ENCODE peak calls at places on chromosomes 12 and 14, in seven cellular contexts. B is testis, R is fibroblast of lung, N is cardiac muscle cell, L is stomach, D is A549, W is HCT116. E is an unnamed sample.

GRCh38 chr14:53929871-53930685 is 26.5 kb downstream of the BMP4 start:
- DNase-seq in B (no peak), R (no peak), N (peak; percentile 42), L (no peak), D (peak; percentile 22), W (peak; percentile 37), E (no peak)

GRCh38 chr12:63151061-63151897 is at the start of gene AVPR1A:
- DNase-seq in B (peak; percentile 18), R (no peak), N (peak; percentile 25), L (no peak), D (peak; percentile 33), W (no peak), E (no peak)

GRCh38 chr12:12481636-12482035 is 81.0 kb downstream of the DUSP16 start:
- DNase-seq in B (no peak), R (no peak), N (no peak), L (no peak), D (no peak), W (no peak), E (no peak)

GRCh38 chr12:40953076-40953475 is 235.0 kb upstream of the PDZRN4 start:
- DNase-seq in B (no peak), R (no peak), N (no peak), L (no peak), D (no peak), W (no peak), E (no peak)

GRCh38 chr12:117127933-117128823 is 29.0 kb upstream of the TESC start:
- DNase-seq in B (no peak), R (peak; percentile 26), N (peak; percentile 35), L (no peak), D (no peak), W (no peak), E (no peak)

GRCh38 chr12:5348491-5348890 is 83.4 kb upstream of the NTF3 start:
- DNase-seq in B (no peak), R (no peak), N (peak; percentile 26), L (no peak), D (no peak), W (no peak), E (no peak)

GRCh38 chr14:55025948-55026347 is 951 bp downstream of the WDHD1 start:
- DNase-seq in B (no peak), R (no peak), N (no peak), L (no peak), D (no peak), W (no peak), E (no peak)

GRCh38 chr12:122067966-122068365 is 10.6 kb upstream of the MLXIP start:
- DNase-seq in B (peak; percentile 81), R (peak; percentile 93), N (no peak), L (peak; percentile 58), D (no peak), W (no peak), E (peak; percentile 73)

GRCh38 chr14:68969278-68969677 is 9.8 kb downstream of the ACTN1 start:
- DNase-seq in B (no peak), R (no peak), N (no peak), L (no peak), D (no peak), W (no peak), E (no peak)

GRCh38 chr12:127628655-127629054 is 638.3 kb upstream of the TMEM132C start:
- DNase-seq in B (no peak), R (peak; percentile 2), N (no peak), L (no peak), D (no peak), W (no peak), E (no peak)

GRCh38 chr14:58607571-58608317 is 30.0 kb upstream of the DACT1 start:
- DNase-seq in B (no peak), R (peak; percentile 29), N (no peak), L (no peak), D (no peak), W (no peak), E (no peak)

GRCh38 chr14:22505751-22506710 is 83.0 kb downstream of the DAD1 start:
- DNase-seq in B (no peak), R (no peak), N (no peak), L (no peak), D (no peak), W (no peak), E (no peak)

GRCh38 chr14:61113561-61113960 is 132.5 kb downstream of the SLC38A6 start:
- DNase-seq in B (no peak), R (no peak), N (no peak), L (no peak), D (no peak), W (no peak), E (no peak)

GRCh38 chr12:57154804-57155434 is 7.5 kb upstream of the LRP1-AS start:
- DNase-seq in B (no peak), R (no peak), N (no peak), L (no peak), D (no peak), W (no peak), E (no peak)

GRCh38 chr12:131636940-131637750 is 73.7 kb upstream of the SFSWAP start:
- DNase-seq in B (no peak), R (no peak), N (no peak), L (no peak), D (no peak), W (no peak), E (no peak)

GRCh38 chr14:67490201-67490600 is 1.7 kb upstream of the TMEM229B start:
- DNase-seq in B (no peak), R (no peak), N (no peak), L (no peak), D (no peak), W (no peak), E (no peak)
- H3K4me1 ChIP-seq in B (no peaks in the 10 kb centered on the region), R (no peaks in the 10 kb centered on the region), N (no peaks in the 10 kb centered on the region), L (peaks cover 29% of the 10 kb centered on the region), D (no peaks in the 10 kb centered on the region), W (no peaks in the 10 kb centered on the region), E (peaks cover 31% of the 10 kb centered on the region)

DNA sequence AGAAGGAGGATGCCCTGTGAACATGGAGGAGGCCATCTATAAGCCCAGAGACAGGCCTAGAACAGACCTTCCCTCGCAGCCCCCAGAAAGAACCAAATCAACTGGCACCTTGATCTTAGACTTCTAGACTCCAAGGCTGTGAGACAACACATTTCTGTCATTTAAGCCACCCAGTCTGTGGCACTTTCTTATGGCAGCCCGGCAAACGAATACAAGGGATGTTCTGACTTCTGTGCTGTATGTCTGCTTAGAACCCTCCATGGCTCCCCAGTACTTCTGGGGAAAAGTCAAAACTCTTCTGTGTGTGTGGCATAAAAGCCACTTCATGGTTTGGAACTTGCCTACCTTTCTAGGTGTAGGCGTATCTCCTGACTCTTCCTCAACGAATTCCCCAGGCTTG is 42.9 kb downstream of the RBM19 start:
- DNase-seq in B (no peak), R (no peak), N (no peak), L (no peak), D (no peak), W (no peak), E (no peak)
- H3K4me1 ChIP-seq in B (no peaks in the 10 kb centered on the region), R (no peaks in the 10 kb centered on the region), N (no peaks in the 10 kb centered on the region), L (no peaks in the 10 kb centered on the region), D (no peaks in the 10 kb centered on the region), W (no peaks in the 10 kb centered on the region), E (no peaks in the 10 kb centered on the region)

GRCh38 chr12:52126050-52126604 is 46.6 kb downstream of the SMIM41 start:
- DNase-seq in B (no peak), R (no peak), N (no peak), L (no peak), D (no peak), W (no peak), E (no peak)
- H3K4me1 ChIP-seq in B (peaks cover 35% of the 10 kb centered on the region), R (peaks cover 3% of the 10 kb centered on the region), N (no peaks in the 10 kb centered on the region), L (peaks cover 14% of the 10 kb centered on the region), D (no peaks in the 10 kb centered on the region), W (peaks cover 9% of the 10 kb centered on the region), E (peaks cover 6% of the 10 kb centered on the region)

GRCh38 chr14:24309538-24310386 is at the start of gene LTB4R2:
- DNase-seq in B (no peak), R (no peak), N (no peak), L (no peak), D (no peak), W (no peak), E (no peak)
- H3K4me1 ChIP-seq in B (peaks cover 15% of the 10 kb centered on the region), R (peaks cover 12% of the 10 kb centered on the region), N (no peaks in the 10 kb centered on the region), L (peaks cover 63% of the 10 kb centered on the region), D (peaks cover 16% of the 10 kb centered on the region), W (peaks cover 16% of the 10 kb centered on the region), E (peaks cover 65% of the 10 kb centered on the region)

GRCh38 chr12:46521145-46521544 is 148.6 kb upstream of the SLC38A2 start:
- DNase-seq in B (no peak), R (peak; percentile 11), N (no peak), L (no peak), D (no peak), W (no peak), E (no peak)

GRCh38 chr12:46517579-46517962 is 145.0 kb upstream of the SLC38A2 start:
- DNase-seq in B (no peak), R (no peak), N (no peak), L (no peak), D (no peak), W (no peak), E (no peak)

GRCh38 chr12:46518729-46519128 is 146.2 kb upstream of the SLC38A2 start:
- DNase-seq in B (no peak), R (peak; percentile 37), N (no peak), L (no peak), D (no peak), W (no peak), E (no peak)

GRCh38 chr12:46518184-46518583 is 145.6 kb upstream of the SLC38A2 start:
- DNase-seq in B (peak; percentile 46), R (peak; percentile 45), N (no peak), L (no peak), D (no peak), W (no peak), E (no peak)

GRCh38 chr12:46519407-46519806 is 146.8 kb upstream of the SLC38A2 start:
- DNase-seq in B (no peak), R (no peak), N (no peak), L (no peak), D (no peak), W (no peak), E (no peak)
- H3K4me1 ChIP-seq in B (peaks cover 36% of the 10 kb centered on the region), R (peaks cover 23% of the 10 kb centered on the region), N (peaks cover 10% of the 10 kb centered on the region), L (peaks cover 12% of the 10 kb centered on the region), D (peaks cover 24% of the 10 kb centered on the region), W (peaks cover 53% of the 10 kb centered on the region), E (peaks cover 22% of the 10 kb centered on the region)

E was measured in CD4-positive, CD25-positive, alpha-beta regulatory T cell.